ENCODE peak calls at places on chromosomes 3 and 15, in ten cellular contexts. F, J, I, B, C, Z, X, G, M and P are unnamed samples.

GRCh38 chr15:29934251-29934650 is 112.0 kb upstream of the TJP1 start:
- DNase-seq in I (no peak), J (no peak), G (no peak), Z (no peak), F (peak; percentile 92), C (no peak), B (peak; percentile 24), M (no peak), X (no peak), P (no peak)

GRCh38 chr3:21613372-21614070 is 137.5 kb downstream of the ZNF385D start:
- DNase-seq in G (no peak), J (no peak), C (no peak), Z (no peak), M (no peak), F (no peak), X (no peak), B (no peak), I (no peak), P (no peak)

GRCh38 chr15:71780349-71780976 is 29.9 kb upstream of the NR2E3 start:
- DNase-seq in F (peak; percentile 63), I (peak; percentile 37), M (peak; percentile 62), C (peak; percentile 88), B (peak; percentile 28), X (no peak), Z (peak; percentile 66), J (peak; percentile 55), G (peak; percentile 50), P (no peak)

GRCh38 chr3:143883151-143883550 is 34.9 kb upstream of the SLC9A9 start:
- DNase-seq in M (no peak), F (no peak), G (no peak), X (no peak), Z (no peak), C (no peak), I (no peak), B (no peak), J (no peak), P (no peak)

GRCh38 chr3:188417329-188417728 is 263.4 kb downstream of the LPP start:
- DNase-seq in J (no peak), C (no peak), X (no peak), I (no peak), M (no peak), G (no peak), B (no peak), F (no peak), Z (no peak), P (no peak)

GRCh38 chr3:106305127-106305526 is 436.3 kb upstream of the CBLB start:
- DNase-seq in J (no peak), I (no peak), X (no peak), Z (no peak), C (no peak), M (no peak), F (no peak), G (no peak), B (no peak), P (no peak)

GRCh38 chr3:11238057-11238456 is 34.1 kb upstream of the ATG7 start:
- DNase-seq in F (peak; percentile 93), I (no peak), X (no peak), M (no peak), G (no peak), J (no peak), Z (no peak), B (peak; percentile 19), C (no peak), P (no peak)

GRCh38 chr15:78934063-78935023 is 10.5 kb downstream of the CTSH start:
- DNase-seq in M (peak; percentile 68), G (no peak), B (no peak), C (peak; percentile 45), I (no peak), F (no peak), X (no peak), Z (no peak), J (no peak), P (no peak)

GRCh38 chr15:39869858-39870515 is 50.1 kb downstream of the GPR176 start:
- DNase-seq in B (no peak), X (no peak), G (no peak), Z (no peak), M (peak; percentile 27), J (no peak), I (no peak), C (no peak), F (no peak), P (no peak)

GRCh38 chr15:76391309-76391708 is 54.7 kb downstream of the ISL2 start:
- DNase-seq in G (no peak), F (no peak), M (no peak), C (no peak), Z (no peak), X (no peak), B (no peak), I (no peak), J (no peak), P (no peak)

GRCh38 chr3:85005947-85006346 is 47.2 kb downstream of the CADM2 start:
- DNase-seq in I (no peak), B (no peak), F (no peak), J (no peak), G (no peak), X (no peak), Z (no peak), M (no peak), C (no peak), P (no peak)

GRCh38 chr3:159265705-159266104 is 463.9 kb downstream of the MFSD1 start:
- DNase-seq in Z (no peak), C (no peak), I (no peak), G (no peak), B (no peak), F (no peak), J (no peak), X (no peak), M (no peak), P (no peak)

GRCh38 chr15:84982301-84982920 is 755 bp downstream of the PDE8A start:
- DNase-seq in X (no peak), G (peak; percentile 67), F (peak; percentile 37), M (peak; percentile 35), B (no peak), I (no peak), C (no peak), Z (no peak), J (no peak), P (peak; percentile 42)

GRCh38 chr3:127949446-127949845 is 34.4 kb downstream of the KBTBD12 start:
- DNase-seq in X (no peak), J (no peak), I (no peak), B (no peak), C (no peak), F (no peak), G (no peak), Z (no peak), M (no peak), P (no peak)

GRCh38 chr15:72411544-72411943 is 13.4 kb downstream of the TMEM202 start:
- DNase-seq in Z (no peak), F (no peak), J (no peak), X (no peak), I (no peak), B (no peak), C (no peak), M (no peak), G (no peak), P (no peak)

GRCh38 chr3:112116777-112117186 is 16.3 kb downstream of the GCSAM start:
- DNase-seq in G (no peak), B (no peak), X (no peak), Z (no peak), J (no peak), I (no peak), C (no peak), F (no peak), M (no peak), P (no peak)

GRCh38 chr3:98972155-98972554 is 70.7 kb upstream of the DCBLD2 start:
- DNase-seq in Z (no peak), J (no peak), M (no peak), B (no peak), X (no peak), I (no peak), C (no peak), G (no peak), F (peak; percentile 92), P (no peak)